ENCODE peak calls at places on chromosome 4, in five cellular contexts. One of them, this sample, is unnamed.

GRCh38 chr4:175927121-175927520 is 115.1 kb upstream of the GPM6A start:
- DNase-seq in stomach: no peak
- DNase-seq in HCT116: no peak
- DNase-seq in kidney: no peak
- DNase-seq in fibroblast of lung: peak
- DNase-seq in this sample: no peak

GRCh38 chr4:7324651-7325121 is 110.0 kb downstream of the PSAPL1 start:
- DNase-seq in stomach: no peak
- DNase-seq in HCT116: no peak
- DNase-seq in kidney: peak
- DNase-seq in fibroblast of lung: no peak
- DNase-seq in this sample: no peak

GRCh38 chr4:23333556-23333945 is 556.3 kb downstream of the PPARGC1A start:
- DNase-seq in stomach: no peak
- DNase-seq in HCT116: no peak
- DNase-seq in kidney: no peak
- DNase-seq in fibroblast of lung: peak
- DNase-seq in this sample: no peak

GRCh38 chr4:79964715-79965345 is 108.2 kb downstream of the ANTXR2 start:
- DNase-seq in stomach: no peak
- DNase-seq in HCT116: no peak
- DNase-seq in kidney: peak
- DNase-seq in fibroblast of lung: peak
- DNase-seq in this sample: no peak

GRCh38 chr4:137310593-137311490 is 221.5 kb downstream of the PCDH18 start:
- DNase-seq in stomach: no peak
- DNase-seq in HCT116: no peak
- DNase-seq in kidney: no peak
- DNase-seq in fibroblast of lung: peak
- DNase-seq in this sample: no peak

GRCh38 chr4:82833696-82834313 is 35.2 kb upstream of the SCD5 start:
- DNase-seq in stomach: no peak
- DNase-seq in HCT116: no peak
- DNase-seq in kidney: no peak
- DNase-seq in fibroblast of lung: peak
- DNase-seq in this sample: no peak

GRCh38 chr4:186017801-186018200 is 51.2 kb upstream of the TLR3 start:
- DNase-seq in stomach: no peak
- DNase-seq in HCT116: no peak
- DNase-seq in kidney: no peak
- DNase-seq in fibroblast of lung: no peak
- DNase-seq in this sample: no peak

GRCh38 chr4:33930497-33930896 is 2313.8 kb downstream of the ARAP2 start:
- DNase-seq in stomach: no peak
- DNase-seq in HCT116: no peak
- DNase-seq in kidney: no peak
- DNase-seq in fibroblast of lung: peak
- DNase-seq in this sample: no peak

GRCh38 chr4:185508162-185508561 is 27.1 kb downstream of the PDLIM3 start:
- DNase-seq in stomach: no peak
- DNase-seq in HCT116: peak
- DNase-seq in kidney: no peak
- DNase-seq in fibroblast of lung: no peak
- DNase-seq in this sample: no peak

This sample was measured in GM18507.